ENCODE peak calls at places on chromosomes 11 and 22, in five cellular contexts. V is A549, H is HCT116, G is right lobe of liver, E is IMR-90. J is an unnamed sample.
A peak's percentile ranks its signal among the peaks of the same experiment; 100 is the strongest.

GRCh38 chr11:79182794-79183193 is 258.0 kb downstream of the TENM4 start:
- DNase-seq in E (peak; percentile 97), H (no peak), G (no peak), V (no peak), J (no peak)

GRCh38 chr11:21564813-21565212 is 628.1 kb upstream of the ANO5 start:
- DNase-seq in H (no peak), V (peak; percentile 42), G (no peak), E (no peak), J (no peak)

GRCh38 chr11:27217948-27218410 is 145.0 kb downstream of the CCDC34 start:
- DNase-seq in V (no peak), G (no peak), E (peak; percentile 88), H (no peak), J (no peak)

GRCh38 chr22:33919591-33920501 is at the start of gene LARGE1:
- DNase-seq in E (peak; percentile 20), V (peak; percentile 3), H (no peak), G (peak; percentile 60), J (no peak)

GRCh38 chr22:10727393-10727792 is 4800.6 kb upstream of the OR11H1 start:
- DNase-seq in E (no peak), G (no peak), H (no peak), V (no peak), J (no peak)

GRCh38 chr11:85779956-85780640 is 30.8 kb downstream of the SYTL2 start:
- DNase-seq in V (peak; percentile 41), E (peak; percentile 61), G (no peak), H (no peak), J (no peak)

GRCh38 chr11:128497057-128497957 is 90.1 kb downstream of the ETS1 start:
- DNase-seq in G (no peak), H (peak; percentile 83), V (peak; percentile 86), E (peak; percentile 99), J (no peak)

GRCh38 chr22:25754527-25755202 is 12.7 kb downstream of the MYO18B start:
- DNase-seq in H (no peak), G (peak; percentile 26), V (peak; percentile 60), E (peak; percentile 80), J (peak; percentile 86)

GRCh38 chr11:113059548-113059947 is 98.3 kb downstream of the NCAM1 start:
- DNase-seq in H (no peak), V (no peak), E (no peak), G (no peak), J (no peak)

GRCh38 chr11:27249208-27249509 is 113.9 kb downstream of the CCDC34 start:
- DNase-seq in G (no peak), E (no peak), V (no peak), H (no peak), J (no peak)

GRCh38 chr11:103413266-103413888 is 304.2 kb downstream of the DYNC2H1 start:
- DNase-seq in G (no peak), V (no peak), H (no peak), E (peak; percentile 37), J (no peak)

GRCh38 chr11:71129624-71130023 is 122.8 kb downstream of the SHANK2 start:
- DNase-seq in H (no peak), E (no peak), V (no peak), G (no peak), J (peak; percentile 40)

GRCh38 chr22:41177626-41178424 is 27.3 kb upstream of the L3MBTL2 start:
- DNase-seq in H (no peak), V (no peak), G (no peak), E (no peak), J (no peak)

GRCh38 chr11:66625752-66626149 is 9.3 kb downstream of the RBM14 start:
- DNase-seq in V (no peak), G (no peak), E (no peak), H (no peak), J (no peak)

GRCh38 chr11:66626382-66626781 is 10.0 kb downstream of the RBM14 start:
- DNase-seq in E (no peak), V (no peak), G (no peak), H (no peak), J (no peak)

GRCh38 chr11:66629356-66629755 is 9.1 kb upstream of the RBM4 start:
- DNase-seq in E (no peak), G (no peak), H (no peak), V (no peak), J (no peak)

GRCh38 chr11:66626926-66627325 is 10.5 kb downstream of the RBM14 start:
- DNase-seq in G (no peak), H (no peak), V (no peak), E (no peak), J (no peak)

DNA sequence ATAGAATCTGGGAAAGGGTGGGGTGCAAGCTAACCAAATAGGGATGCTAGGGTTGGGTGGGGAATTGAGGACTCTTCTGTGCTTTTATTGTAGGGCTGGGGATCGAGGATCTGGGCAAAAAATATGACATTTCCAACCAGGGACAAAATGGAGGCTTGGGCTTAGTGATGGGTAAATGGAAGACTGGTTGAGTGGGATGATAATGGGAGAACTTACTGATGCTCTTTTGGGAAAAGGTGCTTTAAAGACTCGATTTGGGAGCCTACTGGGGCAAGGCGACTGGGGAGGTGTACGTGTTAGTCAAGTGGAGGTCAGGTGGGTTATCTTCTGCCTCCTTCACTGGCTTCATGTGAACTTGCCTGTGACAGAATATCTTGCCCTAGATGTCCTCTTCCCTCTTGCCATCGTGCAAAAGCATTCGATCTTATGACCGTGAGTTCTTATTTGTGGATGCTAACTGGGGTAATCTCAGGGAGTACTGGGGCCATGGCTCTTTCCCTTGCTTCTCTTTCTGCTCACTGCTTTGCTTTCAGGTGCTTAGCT is 10.4 kb upstream of the RBM4 start:
- DNase-seq in V (no peak), G (no peak), H (no peak), E (no peak), J (no peak)
- TF ChIP-seq POLR2A in V (no peak), G (no peak), H (no peak), E (no peak), J (no peak)

DNA sequence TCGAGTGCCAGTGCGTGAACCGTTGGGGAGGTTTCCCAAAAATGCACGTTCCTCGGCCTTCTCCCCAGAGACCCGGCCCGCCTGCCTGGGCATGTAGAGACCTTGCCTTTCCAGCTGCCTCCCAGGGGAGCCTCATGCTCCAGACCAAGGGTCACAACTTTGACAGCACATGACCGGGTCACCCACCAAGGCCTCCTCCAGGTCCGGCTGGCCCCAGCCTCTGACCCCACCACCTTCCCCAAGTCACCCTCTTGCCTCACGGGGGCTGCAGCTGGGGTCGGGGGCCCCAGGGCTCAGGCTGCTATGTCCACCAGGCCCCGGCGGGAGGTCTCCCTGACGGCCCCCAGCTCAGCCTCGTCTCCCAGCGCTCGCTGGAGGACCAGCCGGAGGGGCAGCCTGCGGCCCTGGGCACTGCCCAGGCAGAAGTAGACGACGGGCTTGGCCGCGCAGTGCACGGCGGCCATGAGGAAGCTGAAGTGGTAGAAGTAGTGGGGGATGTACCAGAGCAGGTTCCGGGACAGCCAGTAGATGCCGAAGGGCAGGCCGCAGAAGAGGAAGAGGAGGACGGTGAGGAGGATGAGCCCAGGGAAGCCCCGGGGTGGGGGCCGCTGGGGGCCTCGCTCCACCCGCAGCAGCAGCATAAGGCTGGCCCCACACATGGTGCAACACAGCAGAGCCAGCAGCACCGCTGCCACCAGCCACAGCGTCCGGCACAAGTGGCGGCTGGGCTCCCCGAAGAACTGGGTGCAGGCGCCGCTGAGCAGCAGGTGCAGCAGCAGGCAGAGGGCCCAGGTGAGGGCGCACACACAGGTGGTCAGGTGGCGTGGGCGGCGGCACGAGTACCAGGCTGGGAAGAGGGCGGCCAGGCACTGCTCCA is 4.4 kb downstream of the MRGPRE start:
- DNase-seq in E (no peak), H (no peak), G (peak; percentile 20), V (no peak), J (no peak)
- TF ChIP-seq POLR2A in E (no peak), H (no peak), G (no peak), V (no peak), J (no peak)

GRCh38 chr11:110430267-110431211 is 791 bp downstream of the FDX1 start:
- DNase-seq in E (peak; percentile 56), V (no peak), G (peak; percentile 72), H (no peak), J (no peak)
- TF ChIP-seq POLR2A in E (no peak), V (no peak), G (no peak), H (no peak), J (no peak)

DNA sequence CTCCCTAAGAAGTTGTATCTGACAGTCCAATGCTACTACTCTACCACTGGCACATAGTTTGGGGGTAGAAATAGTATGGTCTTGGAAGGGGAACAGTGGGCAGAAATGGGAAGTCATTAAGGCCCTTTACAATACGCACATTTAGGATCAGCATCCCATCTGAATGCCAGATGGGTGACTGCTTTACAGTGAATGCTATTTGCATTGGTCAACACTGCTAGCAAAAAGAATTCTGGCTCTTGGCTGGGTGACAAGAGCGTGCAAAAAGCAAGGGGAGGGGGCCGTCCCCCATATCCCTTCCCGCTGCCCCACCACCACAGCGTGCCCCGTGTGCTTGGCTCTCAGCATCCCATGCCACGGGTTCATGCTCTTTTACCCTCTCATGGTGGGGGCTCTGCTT is 104.7 kb upstream of the BID start:
- DNase-seq in E (peak; percentile 52), V (no peak), H (no peak), G (no peak), J (no peak)
- TF ChIP-seq POLR2A in E (no peak), V (no peak), H (no peak), G (no peak), J (no peak)

J was measured in H54.